ENCODE peak calls at places on chromosomes 12 and 14, in four cellular contexts. S, H, A and I are unnamed samples.
A peak's percentile ranks its signal among the peaks of the same experiment; 100 is the strongest.

GRCh38 chr12:11147420-11147819 is 13.0 kb upstream of the TAS2R30 start:
- DNase-seq in S (no peak), H (no peak), A (no peak), I (no peak)

GRCh38 chr14:94026173-94026885 is at the start of gene OTUB2:
- DNase-seq in S (peak; percentile 98), H (peak; percentile 99), A (peak; percentile 98), I (peak; percentile 93)

GRCh38 chr14:101538865-101539264 is 22.4 kb upstream of the DIO3 start:
- DNase-seq in S (no peak), H (no peak), A (no peak), I (no peak)

GRCh38 chr14:69321601-69322330 is 61.8 kb downstream of the GALNT16 start:
- DNase-seq in S (peak; percentile 23), H (peak; percentile 31), A (no peak), I (no peak)

GRCh38 chr12:64679487-64679983 is 69.2 kb downstream of the RASSF3 start:
- DNase-seq in S (no peak), H (peak; percentile 84), A (peak; percentile 54), I (no peak)

GRCh38 chr12:95198914-95199313 is 18.4 kb downstream of the FGD6 start:
- DNase-seq in S (no peak), H (no peak), A (no peak), I (no peak)

GRCh38 chr12:54128466-54128865 is 60.3 kb downstream of the SMUG1 start:
- DNase-seq in S (no peak), H (no peak), A (no peak), I (no peak)

GRCh38 chr12:18578191-18578590 is 159.6 kb downstream of the PLCZ1 start:
- DNase-seq in S (no peak), H (peak; percentile 69), A (no peak), I (no peak)

GRCh38 chr12:122867701-122868461 is 28.0 kb downstream of the VPS37B start:
- DNase-seq in S (peak; percentile 62), H (peak; percentile 44), A (no peak), I (no peak)

GRCh38 chr12:127280393-127281275 is 986.3 kb upstream of the TMEM132C start:
- DNase-seq in S (no peak), H (peak; percentile 36), A (peak; percentile 27), I (no peak)

GRCh38 chr14:100160534-100160916 is 1.1 kb upstream of the DEGS2 start:
- DNase-seq in S (no peak), H (no peak), A (no peak), I (no peak)

GRCh38 chr12:131912526-131913274 is 16.4 kb upstream of the PUS1 start:
- DNase-seq in S (no peak), H (peak; percentile 93), A (peak; percentile 50), I (no peak)

GRCh38 chr12:65725376-65725775 is 98.9 kb upstream of the HMGA2 start:
- DNase-seq in S (no peak), H (peak; percentile 69), A (no peak), I (no peak)

GRCh38 chr12:57739914-57740538 is 1.5 kb upstream of the AGAP2 start:
- DNase-seq in S (no peak), H (no peak), A (no peak), I (no peak)

GRCh38 chr14:65170768-65171251 is 68.5 kb upstream of the MAX start:
- DNase-seq in S (no peak), H (peak; percentile 68), A (no peak), I (peak; percentile 72)
- TF ChIP-seq CTCF in S (no peak), H (peak; percentile 53), A (no peak), I (peak; percentile 63)

GRCh38 chr12:44804068-44804467 is 72.0 kb downstream of the NELL2 start:
- DNase-seq in S (no peak), H (no peak), A (no peak), I (no peak)
- TF ChIP-seq CTCF in S (no peak), H (no peak), A (no peak), I (no peak)

GRCh38 chr12:42143401-42144173 is 1.1 kb downstream of the GXYLT1 start:
- DNase-seq in S (no peak), H (peak; percentile 39), A (no peak), I (no peak)

GRCh38 chr12:42145197-42145549 is 499 bp upstream of the GXYLT1 start:
- DNase-seq in S (peak; percentile 45), H (no peak), A (no peak), I (no peak)

GRCh38 chr12:42144424-42145196 is at the start of gene GXYLT1:
- DNase-seq in S (peak; percentile 97), H (peak; percentile 98), A (peak; percentile 75), I (peak; percentile 66)

GRCh38 chr12:42144174-42144423 is 575 bp downstream of the GXYLT1 start:
- DNase-seq in S (peak; percentile 41), H (no peak), A (no peak), I (no peak)

GRCh38 chr12:42145552-42146215 is 1.0 kb upstream of the GXYLT1 start:
- DNase-seq in S (no peak), H (peak; percentile 23), A (no peak), I (no peak)
- TF ChIP-seq CTCF in S (no peak), H (no peak), A (no peak), I (no peak)

DNA sequence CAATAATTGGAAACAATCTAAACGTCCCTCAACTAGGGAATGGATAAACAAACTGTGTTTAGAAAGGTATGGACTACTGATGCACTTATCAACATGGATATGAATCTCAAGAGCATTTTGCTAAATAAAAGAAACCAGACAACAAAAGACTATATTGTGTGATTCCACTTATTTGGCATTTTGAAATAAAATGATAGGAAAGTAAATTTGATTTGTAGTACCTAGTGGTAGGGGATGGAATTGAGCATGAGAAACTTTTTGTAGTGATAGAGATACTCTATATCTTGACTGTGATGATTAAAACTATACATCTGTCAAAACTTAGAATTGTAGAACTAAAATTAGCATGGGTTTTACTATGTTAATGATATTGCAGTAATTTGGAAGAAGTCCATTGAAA is 87.1 kb downstream of the ARID2 start:
- DNase-seq in S (no peak), H (no peak), A (no peak), I (no peak)
- TF ChIP-seq CTCF in S (no peak), H (no peak), A (peak; percentile 13), I (no peak)

DNA sequence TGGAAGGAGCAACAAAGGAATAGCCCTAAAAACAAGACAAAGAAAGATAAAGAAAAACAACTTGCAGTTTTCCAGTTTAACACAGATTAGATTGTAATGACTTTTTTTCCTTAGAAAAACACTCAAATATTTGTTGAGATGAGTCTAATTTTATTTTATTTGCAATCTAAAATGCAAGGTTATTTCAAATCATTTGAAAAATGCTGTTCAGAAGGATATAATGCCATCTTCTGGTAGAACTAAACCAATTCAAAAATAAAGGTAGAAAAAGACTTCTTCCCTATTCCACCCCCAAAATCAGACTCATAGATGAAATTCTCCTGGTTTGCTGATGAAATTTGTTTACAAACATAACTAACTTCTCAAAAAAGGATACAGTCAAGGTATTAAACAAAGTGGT is 84.5 kb upstream of the TTC7B start:
- DNase-seq in S (no peak), H (peak; percentile 7), A (no peak), I (no peak)
- TF ChIP-seq CTCF in S (no peak), H (no peak), A (no peak), I (peak; percentile 19)

GRCh38 chr12:111337371-111337770 is 31.5 kb downstream of the PHETA1 start:
- DNase-seq in S (no peak), H (no peak), A (no peak), I (no peak)
- TF ChIP-seq CTCF in S (no peak), H (no peak), A (no peak), I (no peak)